ENCODE peak calls at places on chromosomes 1 and 21, in eight cellular contexts. H is cardiac muscle cell; X is naive thymus-derived CD4-positive, alpha-beta T cell; B is pancreas; R is SK-N-SH; E is left ventricle myocardium inferior; K is IMR-90; N is adrenal gland. Z is an unnamed sample.
A peak's percentile ranks its signal among the peaks of the same experiment; 100 is the strongest.

GRCh38 chr1:110426854-110427253 is 19.4 kb upstream of the LAMTOR5 start:
- DNase-seq in H (no peak), X (no peak), B (no peak), R (no peak), E (no peak), K (no peak), N (no peak), Z (no peak)

GRCh38 chr1:78003882-78004718 is 639 bp upstream of the DNAJB4 start:
- DNase-seq in H (peak; percentile 78), X (no peak), B (no peak), R (peak; percentile 27), E (peak; percentile 53), K (peak; percentile 83), N (peak; percentile 42), Z (peak; percentile 60)

GRCh38 chr1:19138958-19139581 is 71.0 kb downstream of the UBR4 start:
- DNase-seq in H (no peak), X (no peak), B (no peak), R (no peak), E (no peak), K (no peak), N (no peak), Z (no peak)

GRCh38 chr1:167016090-167016750 is 27.1 kb downstream of the MAEL start:
- DNase-seq in H (no peak), X (no peak), B (no peak), R (no peak), E (no peak), K (no peak), N (no peak), Z (no peak)

GRCh38 chr1:201582977-201583376 is 44.0 kb downstream of the NAV1 start:
- DNase-seq in H (no peak), X (no peak), B (peak; percentile 41), R (no peak), E (no peak), K (no peak), N (no peak), Z (no peak)

GRCh38 chr21:46585191-46585953 is 19.5 kb downstream of the S100B start:
- DNase-seq in H (no peak), X (no peak), B (no peak), R (no peak), E (no peak), K (no peak), N (no peak), Z (no peak)

GRCh38 chr1:21764615-21765423 is 18.1 kb downstream of the USP48 start:
- DNase-seq in H (peak; percentile 92), X (no peak), B (no peak), R (peak; percentile 15), E (peak; percentile 46), K (peak; percentile 83), N (peak; percentile 86), Z (peak; percentile 75)

GRCh38 chr21:43323244-43324005 is 103.5 kb downstream of the SIK1 start:
- DNase-seq in H (no peak), X (no peak), B (peak; percentile 77), R (no peak), E (peak; percentile 83), K (no peak), N (peak; percentile 66), Z (peak; percentile 94)

GRCh38 chr1:234962340-234962989 is 166.2 kb downstream of the TOMM20 start:
- DNase-seq in H (peak; percentile 99), X (no peak), B (no peak), R (peak; percentile 50), E (no peak), K (peak; percentile 100), N (no peak), Z (peak; percentile 45)

GRCh38 chr1:234963180-234963903 is 165.3 kb downstream of the TOMM20 start:
- DNase-seq in H (peak; percentile 93), X (peak; percentile 76), B (peak; percentile 73), R (no peak), E (peak; percentile 82), K (peak; percentile 95), N (peak; percentile 58), Z (peak; percentile 80)

GRCh38 chr1:234960722-234961467 is 167.7 kb downstream of the TOMM20 start:
- DNase-seq in H (peak; percentile 85), X (no peak), B (no peak), R (no peak), E (no peak), K (peak; percentile 67), N (no peak), Z (peak; percentile 18)

GRCh38 chr1:234963904-234964702 is 164.5 kb downstream of the TOMM20 start:
- DNase-seq in H (no peak), X (no peak), B (no peak), R (no peak), E (peak; percentile 69), K (no peak), N (no peak), Z (peak; percentile 14)

DNA sequence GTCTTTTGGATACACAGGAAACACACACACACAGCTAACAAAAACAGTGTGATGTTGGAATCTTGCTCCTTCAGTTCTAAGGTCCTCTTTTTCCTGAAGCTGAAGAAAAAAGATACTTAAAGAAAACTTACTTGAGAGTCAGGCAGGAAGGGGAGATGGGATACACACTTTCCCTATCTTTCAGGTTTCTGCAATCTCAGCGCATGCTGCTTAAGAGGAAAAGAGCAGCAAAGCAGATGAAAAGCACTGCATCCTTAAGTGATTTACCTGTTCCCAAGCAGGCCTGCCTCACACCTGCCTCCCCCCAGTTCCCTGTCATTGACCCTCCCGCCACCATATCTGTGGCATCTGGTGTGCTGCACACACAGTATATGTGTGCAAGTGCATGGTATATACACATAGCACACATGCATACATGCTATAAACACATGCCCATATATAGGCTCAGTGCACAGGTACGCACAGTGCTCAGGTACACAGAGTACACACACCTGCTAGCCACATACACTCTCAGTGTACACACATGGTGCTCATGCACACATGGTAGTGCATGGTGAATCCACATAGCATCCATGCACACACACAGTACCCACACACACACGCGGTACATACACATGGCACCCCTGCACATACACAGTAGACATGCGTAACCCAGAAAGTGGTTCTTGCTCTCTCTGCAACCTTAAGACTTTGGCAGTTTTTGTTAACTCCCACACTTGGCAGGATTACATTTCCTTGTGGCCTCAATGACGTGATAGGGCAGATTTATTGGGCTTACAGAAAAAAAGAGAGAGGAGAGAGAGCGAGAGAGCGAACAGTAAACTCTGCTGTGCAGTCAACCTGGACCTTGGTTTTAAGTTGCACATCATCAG is 166.9 kb downstream of the TOMM20 start:
- DNase-seq in H (peak; percentile 95), X (no peak), B (no peak), R (no peak), E (no peak), K (peak; percentile 96), N (peak; percentile 55), Z (peak; percentile 17)
- H3K4me3 ChIP-seq in H (no peak overlapping the region), X (no peak overlapping the region), B (no peak overlapping the region), R (no peak overlapping the region), E (peak overlapping the region; percentile 18), K (no peak overlapping the region), N (no peak overlapping the region), Z (no peak overlapping the region)

DNA sequence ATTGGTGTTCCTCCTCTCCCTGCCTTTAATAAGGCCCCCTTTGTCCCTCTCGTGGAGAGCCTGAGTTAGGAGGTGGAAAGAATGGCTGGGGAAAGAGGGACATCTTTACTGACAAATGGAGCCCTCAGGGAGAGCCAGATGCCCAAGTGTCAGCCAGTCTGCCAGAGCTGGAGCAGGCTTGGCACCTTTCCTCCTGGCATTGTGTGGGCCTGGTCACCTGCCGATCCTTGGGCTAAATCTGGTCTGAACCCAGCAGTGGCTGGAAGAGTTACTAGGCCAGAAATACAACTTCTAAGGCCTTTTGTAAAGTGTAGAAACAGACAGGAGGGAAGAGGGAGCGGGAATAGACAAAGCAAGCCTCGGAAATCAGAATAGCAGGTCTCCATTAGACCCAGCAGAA is 24.9 kb downstream of the VANGL1 start:
- DNase-seq in H (no peak), X (no peak), B (no peak), R (no peak), E (peak; percentile 71), K (no peak), N (no peak), Z (no peak)
- H3K36me3 ChIP-seq in H (no peaks in the 10 kb centered on the region), X (no peaks in the 10 kb centered on the region), B (peaks cover 6% of the 10 kb centered on the region), R (peaks cover 50% of the 10 kb centered on the region), E (peaks cover 46% of the 10 kb centered on the region), K (peaks cover 24% of the 10 kb centered on the region), N (no peaks in the 10 kb centered on the region), Z (no peaks in the 10 kb centered on the region)

DNA sequence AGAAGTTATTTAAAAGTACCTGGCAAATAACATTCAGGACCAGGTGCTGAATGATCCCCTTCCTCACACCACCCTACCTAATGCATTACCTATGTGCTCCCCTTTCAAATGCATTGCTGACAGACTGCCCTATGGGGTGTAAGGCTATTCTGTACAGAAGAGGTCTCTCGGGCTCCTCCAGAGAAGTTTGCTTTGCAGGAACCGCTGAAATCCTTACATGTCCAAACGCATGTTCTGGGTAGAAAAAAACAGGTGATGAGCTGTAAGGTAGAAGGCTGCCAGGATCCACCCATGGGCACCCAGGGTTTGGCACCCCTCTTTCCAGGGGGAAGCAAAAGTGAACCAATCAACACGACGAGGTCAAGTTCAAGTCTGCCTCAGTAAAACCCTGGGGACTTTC is 58.3 kb upstream of the TARBP1 start:
- DNase-seq in H (no peak), X (no peak), B (no peak), R (no peak), E (no peak), K (no peak), N (no peak), Z (no peak)
- H3K27ac ChIP-seq in H (peak overlapping the region; percentile 97), X (no peak overlapping the region), B (no peak overlapping the region), R (no peak overlapping the region), E (peak overlapping the region; percentile 98), K (no peak overlapping the region), N (no peak overlapping the region), Z (no peak overlapping the region)

GRCh38 chr1:43933386-43934278 is at the start of gene ARTN:
- DNase-seq in H (no peak), X (no peak), B (peak; percentile 80), R (no peak), E (no peak), K (no peak), N (no peak), Z (no peak)

GRCh38 chr1:43932786-43933385 is 715 bp upstream of the ARTN start:
- DNase-seq in H (peak; percentile 29), X (no peak), B (no peak), R (no peak), E (no peak), K (peak; percentile 74), N (no peak), Z (no peak)

GRCh38 chr1:43935711-43936427 is 2.3 kb downstream of the ARTN start:
- DNase-seq in H (no peak), X (no peak), B (peak; percentile 73), R (no peak), E (no peak), K (no peak), N (no peak), Z (no peak)

GRCh38 chr1:43934986-43935324 is 1.4 kb downstream of the ARTN start:
- DNase-seq in H (no peak), X (no peak), B (no peak), R (no peak), E (no peak), K (no peak), N (no peak), Z (no peak)

DNA sequence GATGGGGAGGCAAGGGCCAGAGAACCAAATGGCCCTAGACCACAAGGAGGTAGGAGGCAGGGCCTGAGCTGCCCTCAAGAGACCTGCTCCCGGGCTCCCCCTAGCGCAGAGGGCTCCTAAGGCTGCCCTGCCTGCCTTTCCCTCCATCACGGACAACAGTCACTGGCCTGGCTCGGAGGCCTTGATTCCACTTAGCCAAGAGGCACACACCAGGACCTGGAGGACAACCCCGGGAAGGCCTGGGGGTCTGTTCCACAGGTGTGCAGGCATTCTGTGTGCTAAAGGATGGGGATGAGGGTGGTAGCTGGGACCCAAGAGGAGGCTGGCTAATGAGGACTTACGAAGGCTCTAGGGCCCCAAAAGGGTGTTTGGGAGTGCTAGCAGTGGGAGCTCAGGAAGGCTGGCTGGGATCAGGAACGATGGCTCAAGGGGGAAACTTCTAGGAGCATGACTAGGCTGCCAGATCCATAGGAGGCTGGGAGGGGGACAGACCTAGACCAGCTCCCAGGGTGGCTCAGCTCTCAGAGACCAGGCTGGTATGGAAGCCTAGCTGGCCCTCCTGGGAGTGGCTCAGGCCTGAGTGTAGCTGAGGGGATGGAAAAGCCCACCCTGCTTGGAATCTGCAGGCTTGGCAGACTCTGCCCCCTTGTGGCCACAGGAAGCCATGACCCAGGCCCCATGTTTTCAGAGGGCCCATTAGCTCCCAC is 831 bp downstream of the ARTN start:
- DNase-seq in H (peak; percentile 71), X (no peak), B (peak; percentile 87), R (peak; percentile 96), E (peak; percentile 42), K (peak; percentile 53), N (no peak), Z (peak; percentile 71)
- H3K4me3 ChIP-seq in H (peak overlapping the region; percentile 35), X (no peak overlapping the region), B (no peak overlapping the region), R (no peak overlapping the region), E (peak overlapping the region; percentile 59), K (no peak overlapping the region), N (peak overlapping the region; percentile 35), Z (no peak overlapping the region)